ENCODE peak calls at places on chromosomes 2 and 18, in five cellular contexts. W, P, A, G and C are unnamed samples.
A peak's percentile ranks its signal among the peaks of the same experiment; 100 is the strongest.

GRCh38 chr2:149438260-149438960 is 108.0 kb downstream of the LYPD6 start:
- DNase-seq in P (peak; percentile 90), W (no peak), A (no peak), G (no peak), C (no peak)

GRCh38 chr2:158745067-158745865 is 49.9 kb upstream of the DAPL1 start:
- DNase-seq in A (no peak), W (peak; percentile 88), G (no peak), P (peak; percentile 89), C (no peak)

GRCh38 chr2:65456074-65456473 is 23.7 kb upstream of the SPRED2 start:
- DNase-seq in A (no peak), P (no peak), W (no peak), G (no peak), C (no peak)

GRCh38 chr2:181008418-181008817 is 28.0 kb downstream of the UBE2E3 start:
- DNase-seq in W (peak; percentile 49), A (no peak), G (no peak), P (no peak), C (no peak)

GRCh38 chr18:3526421-3527354 is 76.7 kb downstream of the TGIF1 start:
- DNase-seq in W (no peak), A (no peak), P (peak; percentile 22), G (no peak), C (no peak)

GRCh38 chr2:204180671-204181070 is 244.1 kb downstream of the ICOS start:
- DNase-seq in W (peak; percentile 46), A (no peak), G (no peak), P (no peak), C (no peak)

GRCh38 chr2:113245276-113245711 is 33.4 kb downstream of the PAX8 start:
- DNase-seq in A (no peak), G (no peak), W (no peak), P (no peak), C (no peak)

GRCh38 chr2:29632018-29632417 is 289.4 kb downstream of the ALK start:
- DNase-seq in G (no peak), W (no peak), P (no peak), A (no peak), C (no peak)

GRCh38 chr2:620456-621302 is 56.5 kb downstream of the TMEM18 start:
- DNase-seq in P (no peak), G (no peak), A (peak; percentile 36), W (no peak), C (no peak)

GRCh38 chr2:39865751-39866150 is 86.7 kb upstream of the THUMPD2 start:
- DNase-seq in G (no peak), P (no peak), A (no peak), W (no peak), C (no peak)

GRCh38 chr2:66688951-66689350 is 254.0 kb downstream of the MEIS1 start:
- DNase-seq in P (no peak), G (no peak), W (no peak), A (no peak), C (no peak)

GRCh38 chr2:109128466-109129355 is at the start of gene SH3RF3:
- DNase-seq in G (no peak), W (no peak), P (peak; percentile 26), A (peak; percentile 86), C (peak; percentile 29)